ENCODE peak calls at places on chromosome 1, in five cellular contexts. C is GM23338, O is GM12878, B is HepG2, D is K562. S is an unnamed sample.
A peak's percentile ranks its signal among the peaks of the same experiment; 100 is the strongest.

GRCh38 chr1:63611231-63611630 is 18.0 kb downstream of the PGM1 start:
- DNase-seq in B (no peak), O (no peak), D (no peak), C (no peak), S (no peak)

GRCh38 chr1:31214316-31215082 is 25.2 kb downstream of the NKAIN1 start:
- DNase-seq in O (no peak), B (peak; percentile 26), D (peak; percentile 61), C (peak; percentile 89), S (no peak)

GRCh38 chr1:247335871-247336270 is 4.2 kb upstream of the ZNF496 start:
- DNase-seq in O (no peak), D (no peak), B (no peak), C (peak; percentile 67), S (no peak)

GRCh38 chr1:228136908-228137307 is 3.2 kb upstream of the GUK1 start:
- DNase-seq in O (no peak), C (no peak), D (no peak), B (no peak), S (no peak)

GRCh38 chr1:86067626-86068025 is 88.9 kb downstream of the COL24A1 start:
- DNase-seq in C (no peak), D (no peak), O (no peak), B (no peak), S (no peak)

GRCh38 chr1:216596298-216596947 is 126.8 kb downstream of the ESRRG start:
- DNase-seq in O (no peak), C (peak; percentile 31), B (no peak), D (no peak), S (no peak)

GRCh38 chr1:196873385-196873784 is 14.5 kb upstream of the CFHR4 start:
- DNase-seq in B (no peak), O (no peak), D (no peak), C (no peak), S (no peak)

GRCh38 chr1:210504286-210504685 is 175.6 kb downstream of the HHAT start:
- DNase-seq in O (no peak), C (no peak), D (no peak), B (no peak), S (no peak)

GRCh38 chr1:224896130-224896781 is 33.2 kb upstream of the DNAH14 start:
- DNase-seq in D (no peak), B (no peak), C (no peak), O (no peak), S (no peak)

GRCh38 chr1:8976338-8976737 is 30.7 kb downstream of the CA6 start:
- DNase-seq in D (no peak), O (no peak), C (no peak), B (no peak), S (no peak)

GRCh38 chr1:202888204-202888506 is 794 bp downstream of the RABIF start:
- DNase-seq in B (no peak), C (no peak), D (no peak), O (peak; percentile 4), S (no peak)

GRCh38 chr1:180842890-180843289 is 69.8 kb upstream of the KIAA1614 start:
- DNase-seq in B (no peak), O (no peak), D (no peak), C (no peak), S (no peak)

GRCh38 chr1:35932158-35932636 is 1.3 kb downstream of the AGO3 start:
- DNase-seq in D (no peak), B (no peak), C (no peak), O (no peak), S (no peak)

GRCh38 chr1:44327679-44328491 is 27.2 kb downstream of the ERI3 start:
- DNase-seq in C (peak; percentile 66), O (no peak), B (peak; percentile 86), D (peak; percentile 23), S (peak; percentile 97)

GRCh38 chr1:30046751-30047150 is 676.6 kb downstream of the MATN1 start:
- DNase-seq in B (no peak), C (no peak), D (no peak), O (no peak), S (no peak)

GRCh38 chr1:81505831-81506230 is 294.9 kb upstream of the ADGRL2 start:
- DNase-seq in B (no peak), O (peak; percentile 59), D (no peak), C (no peak), S (no peak)

GRCh38 chr1:40316595-40317393 is at the start of gene COL9A2:
- DNase-seq in O (no peak), D (no peak), B (peak; percentile 64), C (peak; percentile 55), S (peak; percentile 18)
- TF ChIP-seq JUNB in O (no peak), D (no peak), B (no peak), C (no peak), S (no peak)

DNA sequence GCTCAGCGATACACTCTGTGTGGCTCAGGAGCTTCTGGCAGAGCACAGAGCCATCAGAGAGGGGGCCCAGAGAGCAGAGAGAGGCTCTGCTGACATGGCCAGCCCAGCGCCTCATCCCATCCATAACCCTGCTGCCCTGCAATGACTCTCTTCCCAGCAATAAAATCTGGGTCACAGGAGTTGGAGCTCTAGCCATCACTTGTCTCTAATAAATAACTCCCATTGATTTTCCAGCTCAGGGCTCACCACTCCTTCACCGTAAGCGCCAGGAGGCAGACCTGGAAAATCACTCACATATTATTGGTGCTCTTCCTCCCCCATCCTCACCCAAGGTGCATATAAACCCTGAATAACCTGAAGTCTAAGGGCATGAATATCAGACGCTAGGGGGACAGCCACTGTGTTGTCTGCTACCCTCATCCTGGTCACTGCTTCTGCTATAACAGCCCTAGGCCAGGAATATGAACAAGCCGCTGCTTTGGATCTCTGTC is at the start of gene APCS:
- DNase-seq in D (no peak), C (peak; percentile 26), B (no peak), O (no peak), S (no peak)
- H3K27ac ChIP-seq in D (no peak within 1 kb of the TSS), C (no peak within 1 kb of the TSS), B (no peak within 1 kb of the TSS), O (no peak within 1 kb of the TSS), S (no peak within 1 kb of the TSS)

DNA sequence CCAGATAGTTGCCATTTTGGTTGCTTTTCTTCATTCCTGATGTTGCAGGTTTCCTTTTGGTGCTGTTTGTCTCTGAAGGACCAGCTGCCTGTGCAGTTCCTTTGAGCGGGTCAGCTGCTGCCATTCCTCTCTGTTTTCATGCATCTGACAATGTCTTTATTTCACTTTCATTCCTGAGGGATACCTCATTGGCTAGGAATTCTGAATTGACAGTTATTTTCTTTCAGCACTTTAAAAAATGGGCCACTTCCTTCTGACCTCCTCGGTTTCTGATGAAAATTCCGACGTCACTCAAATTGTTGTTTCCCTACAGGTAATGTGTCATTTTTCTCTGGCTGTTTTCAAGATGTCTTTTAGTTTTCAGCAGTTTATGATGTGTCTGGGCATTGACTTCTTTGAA is 24.8 kb downstream of the CCSAP start:
- DNase-seq in B (no peak), C (no peak), D (no peak), O (no peak), S (no peak)
- TF ChIP-seq JUNB in B (no peak), C (no peak), D (no peak), O (no peak), S (no peak)

GRCh38 chr1:21266119-21266774 is 24.0 kb downstream of the ECE1 start:
- DNase-seq in C (no peak), D (peak; percentile 87), B (peak; percentile 38), O (no peak), S (no peak)
- H3K27ac ChIP-seq in C (no peak overlapping the region), D (no peak overlapping the region), B (no peak overlapping the region), O (no peak overlapping the region), S (peak overlapping the region; percentile 95)

DNA sequence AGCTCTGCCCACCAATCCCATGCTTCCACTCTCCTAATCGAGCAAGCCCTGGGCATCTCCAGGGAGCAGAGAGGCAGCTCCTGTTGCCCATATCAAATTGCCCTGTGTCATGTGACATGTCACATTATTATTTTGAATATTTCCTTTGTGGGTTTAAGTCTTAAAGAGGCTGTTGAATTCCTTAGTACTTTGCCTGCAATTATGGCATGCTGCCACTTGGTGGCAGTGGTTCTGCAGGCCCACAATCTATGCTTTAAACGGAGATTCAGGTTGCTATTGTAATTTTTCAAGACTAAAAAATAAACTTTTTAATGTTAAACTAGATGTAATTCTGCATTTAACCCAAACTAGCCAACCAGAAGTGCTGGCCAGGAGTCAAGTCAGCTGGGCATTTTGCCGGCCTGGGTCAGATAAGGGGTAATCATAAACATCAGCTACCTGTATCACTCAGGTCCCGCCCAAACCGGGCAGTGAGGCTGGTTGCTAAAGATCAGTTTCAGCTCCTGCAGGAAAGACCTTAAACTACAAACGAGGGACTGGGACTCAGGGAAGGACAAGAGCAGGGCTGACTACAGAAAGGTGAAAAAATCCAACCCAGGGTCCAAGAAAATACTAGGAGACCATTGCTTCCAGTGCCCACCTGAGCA is 37.3 kb upstream of the ARHGEF16 start:
- DNase-seq in D (no peak), C (no peak), O (no peak), B (no peak), S (no peak)
- TF ChIP-seq JUNB in D (no peak), C (no peak), O (no peak), B (no peak), S (no peak)

GRCh38 chr1:150165622-150166612 is 16.2 kb downstream of the PLEKHO1 start:
- DNase-seq in C (peak; percentile 91), O (no peak), D (peak; percentile 84), B (peak; percentile 39), S (peak; percentile 42)
- H3K27ac ChIP-seq in C (no peak overlapping the region), O (peak overlapping the region; percentile 100), D (peak overlapping the region; percentile 50), B (no peak overlapping the region), S (no peak overlapping the region)

GRCh38 chr1:16138772-16139221 is 17.1 kb downstream of the EPHA2 start:
- DNase-seq in B (no peak), C (no peak), O (no peak), D (no peak), S (no peak)
- TF ChIP-seq JUNB in B (no peak), C (no peak), O (no peak), D (no peak), S (no peak)